ENCODE peak calls at places on chromosomes 4 and X, in five cellular contexts. U is stomach, Y is hepatocyte, D is uterus, E is Caco-2. V is an unnamed sample.

GRCh38 chr4:183335369-183335940 is 13.2 kb upstream of the CLDN24 start:
- DNase-seq in Y (peak; percentile 32), U (peak; percentile 23), D (no peak), E (no peak), V (no peak)

GRCh38 chr4:100641326-100641725 is 123.5 kb upstream of the EMCN start:
- DNase-seq in E (no peak), U (no peak), D (no peak), Y (no peak), V (no peak)

GRCh38 chr4:48305508-48305907 is 35.8 kb upstream of the SLAIN2 start:
- DNase-seq in D (no peak), E (no peak), U (no peak), Y (no peak), V (no peak)

GRCh38 chrX:82711432-82711831 is 796.7 kb upstream of the POU3F4 start:
- DNase-seq in U (no peak), D (no peak), E (no peak), Y (no peak), V (no peak)

GRCh38 chrX:21691512-21692018 is 33.4 kb upstream of the KLHL34 start:
- DNase-seq in Y (no peak), U (no peak), D (no peak), E (no peak), V (no peak)

GRCh38 chrX:15761564-15762191 is 23.6 kb downstream of the CA5B start:
- DNase-seq in E (no peak), U (no peak), Y (peak; percentile 53), D (no peak), V (no peak)

GRCh38 chr4:142331132-142331531 is 515.0 kb downstream of the INPP4B start:
- DNase-seq in U (no peak), E (no peak), Y (no peak), D (peak; percentile 31), V (no peak)

GRCh38 chr4:107721436-107722090 is 1.5 kb upstream of the PAPSS1 start:
- DNase-seq in E (no peak), U (no peak), D (no peak), Y (peak; percentile 22), V (no peak)

GRCh38 chr4:183989931-183990330 is 84.8 kb downstream of the STOX2 start:
- DNase-seq in U (no peak), Y (no peak), E (no peak), D (no peak), V (no peak)

GRCh38 chr4:90570615-90571014 is 443.4 kb downstream of the CCSER1 start:
- DNase-seq in D (no peak), U (no peak), E (no peak), Y (no peak), V (no peak)

GRCh38 chr4:11597506-11597905 is 168.8 kb upstream of the HS3ST1 start:
- DNase-seq in U (no peak), D (no peak), E (no peak), Y (no peak), V (no peak)

GRCh38 chrX:129823115-129823514 is 20.6 kb downstream of the ZDHHC9 start:
- DNase-seq in U (peak; percentile 33), E (peak; percentile 32), D (peak; percentile 22), Y (peak; percentile 56), V (no peak)

GRCh38 chr4:134132086-134132783 is 69.4 kb downstream of the PABPC4L start:
- DNase-seq in U (no peak), D (no peak), E (no peak), Y (no peak), V (no peak)

GRCh38 chr4:153448003-153448731 is 18.0 kb upstream of the TMEM131L start:
- DNase-seq in Y (peak; percentile 60), D (no peak), E (no peak), U (no peak), V (no peak)

GRCh38 chr4:3010577-3010976 is 47.2 kb downstream of the GRK4 start:
- DNase-seq in U (no peak), D (no peak), Y (peak; percentile 16), E (no peak), V (no peak)

GRCh38 chr4:186700746-186701145 is 22.9 kb downstream of the FAT1 start:
- DNase-seq in D (peak; percentile 41), U (no peak), E (no peak), Y (no peak), V (no peak)

GRCh38 chr4:184746532-184746870 is 12.6 kb upstream of the CENPU start:
- DNase-seq in U (peak; percentile 76), E (peak; percentile 69), Y (peak; percentile 58), D (peak; percentile 63), V (no peak)

GRCh38 chr4:109847896-109848442 is at the start of gene LRIT3:
- DNase-seq in E (no peak), Y (no peak), D (no peak), U (no peak), V (no peak)
- H3K4me3 ChIP-seq in E (no peak within 1 kb of the TSS), Y (no peak within 1 kb of the TSS), D (no peak within 1 kb of the TSS), U (no peak within 1 kb of the TSS), V (no peak within 1 kb of the TSS)

GRCh38 chr4:785332-786073 is 40.4 kb downstream of the CPLX1 start:
- DNase-seq in Y (no peak), E (no peak), D (no peak), U (no peak), V (no peak)
- H3K4me1 ChIP-seq in Y (peaks cover 20% of the 10 kb centered on the region), E (peaks cover 6% of the 10 kb centered on the region), D (peaks cover 16% of the 10 kb centered on the region), U (peaks cover 64% of the 10 kb centered on the region), V (peaks cover 41% of the 10 kb centered on the region)

GRCh38 chr4:87430038-87430437 is 7.7 kb downstream of the NUDT9 start:
- DNase-seq in E (no peak), U (no peak), D (no peak), Y (no peak), V (no peak)

GRCh38 chr4:87425711-87426110 is 3.3 kb downstream of the NUDT9 start:
- DNase-seq in Y (no peak), D (no peak), U (no peak), E (no peak), V (no peak)

GRCh38 chr4:87427518-87427868 is 5.1 kb downstream of the NUDT9 start:
- DNase-seq in U (no peak), D (no peak), E (no peak), Y (no peak), V (no peak)

GRCh38 chr4:87426865-87427517 is 4.6 kb downstream of the NUDT9 start:
- DNase-seq in D (no peak), U (no peak), E (no peak), Y (no peak), V (no peak)

GRCh38 chr4:87428979-87429378 is 6.6 kb downstream of the NUDT9 start:
- DNase-seq in Y (no peak), D (no peak), E (no peak), U (no peak), V (no peak)
- H3K4me3 ChIP-seq in Y (no peak overlapping the region), D (no peak overlapping the region), E (no peak overlapping the region), U (no peak overlapping the region), V (no peak overlapping the region)

GRCh38 chr4:113455081-113455480 is 306.5 kb downstream of the CAMK2D start:
- DNase-seq in E (no peak), U (no peak), D (no peak), Y (no peak), V (no peak)

GRCh38 chr4:113450681-113451080 is 310.9 kb downstream of the CAMK2D start:
- DNase-seq in Y (no peak), E (no peak), D (no peak), U (no peak), V (no peak)

GRCh38 chr4:113449407-113449974 is 312.0 kb downstream of the CAMK2D start:
- DNase-seq in Y (peak; percentile 25), D (no peak), U (no peak), E (no peak), V (no peak)

GRCh38 chr4:113452152-113452551 is 309.4 kb downstream of the CAMK2D start:
- DNase-seq in D (no peak), U (no peak), E (no peak), Y (no peak), V (no peak)

GRCh38 chr4:113452868-113453620 is 308.5 kb downstream of the CAMK2D start:
- DNase-seq in E (no peak), Y (no peak), U (no peak), D (no peak), V (no peak)
- H3K4me1 ChIP-seq in E (peaks cover 11% of the 10 kb centered on the region), Y (no peaks in the 10 kb centered on the region), U (no peaks in the 10 kb centered on the region), D (no peaks in the 10 kb centered on the region), V (peaks cover 35% of the 10 kb centered on the region)

GRCh38 chr4:139506774-139507173 is 49.2 kb downstream of the SETD7 start:
- DNase-seq in U (no peak), E (no peak), Y (no peak), D (no peak), V (no peak)
- H3K4me3 ChIP-seq in U (no peak overlapping the region), E (no peak overlapping the region), Y (no peak overlapping the region), D (no peak overlapping the region), V (no peak overlapping the region)

GRCh38 chrX:133984857-133985163 is 584 bp downstream of the GPC3 start:
- DNase-seq in D (peak; percentile 16), Y (no peak), E (no peak), U (no peak), V (no peak)
- H3K4me1 ChIP-seq in D (peaks cover 4% of the 10 kb centered on the region), Y (peaks cover 9% of the 10 kb centered on the region), E (peaks cover 22% of the 10 kb centered on the region), U (peaks cover 12% of the 10 kb centered on the region), V (no peaks in the 10 kb centered on the region)